ENCODE peak calls at places on chromosome 21, in four cellular contexts. F, W, L and Z are unnamed samples.

GRCh38 chr21:16908087-16908486 is 604.8 kb upstream of the CXADR start:
- DNase-seq in F (no peak), W (no peak), L (no peak), Z (no peak)

GRCh38 chr21:41970751-41971653 is 17.2 kb upstream of the C2CD2 start:
- DNase-seq in F (peak; percentile 72), L (no peak), W (peak; percentile 17), Z (no peak)

GRCh38 chr21:41965447-41966340 is 11.9 kb upstream of the C2CD2 start:
- DNase-seq in F (no peak), W (no peak), L (no peak), Z (no peak)

GRCh38 chr21:34219334-34220020 is 144.3 kb upstream of the KCNE2 start:
- DNase-seq in F (no peak), W (no peak), L (no peak), Z (no peak)

GRCh38 chr21:27061783-27062182 is 94.9 kb upstream of the ADAMTS5 start:
- DNase-seq in F (no peak), L (no peak), W (no peak), Z (peak; percentile 38)

GRCh38 chr21:17858764-17859163 is 39.6 kb upstream of the C21orf91 start:
- DNase-seq in L (no peak), F (no peak), W (no peak), Z (no peak)

GRCh38 chr21:36111238-36111637 is 23.6 kb upstream of the CBR3 start:
- DNase-seq in F (no peak), W (no peak), L (no peak), Z (no peak)

GRCh38 chr21:40846057-40846456 is 901 bp downstream of the DSCAM start:
- DNase-seq in W (no peak), F (no peak), L (no peak), Z (peak; percentile 22)

GRCh38 chr21:33278736-33279135 is 12.6 kb downstream of the IL10RB start:
- DNase-seq in F (no peak), W (no peak), L (no peak), Z (no peak)

GRCh38 chr21:36902793-36903192 is 63.7 kb downstream of the HLCS start:
- DNase-seq in F (no peak), L (no peak), W (no peak), Z (no peak)

GRCh38 chr21:18041012-18041411 is 203.6 kb upstream of the CHODL start:
- DNase-seq in L (peak; percentile 12), F (no peak), W (no peak), Z (peak; percentile 21)

GRCh38 chr21:46256501-46256994 is 28.0 kb upstream of the LSS start:
- DNase-seq in L (no peak), W (no peak), F (peak; percentile 67), Z (no peak)

GRCh38 chr21:34272321-34272720 is 91.5 kb upstream of the KCNE2 start:
- DNase-seq in W (no peak), F (no peak), L (no peak), Z (no peak)

GRCh38 chr21:41750532-41751151 is 16.2 kb downstream of the RIPK4 start:
- DNase-seq in F (no peak), L (no peak), W (no peak), Z (no peak)

GRCh38 chr21:26773058-26773457 is 72.2 kb downstream of the ADAMTS1 start:
- DNase-seq in F (no peak), W (no peak), L (no peak), Z (no peak)